ENCODE peak calls at places on chromosomes 4 and X, in eight cellular contexts. Z is kidney, D is HAP-1, O is neuronal stem cell, H is fibroblast of lung, P is lower lobe of right lung, X is lung, C is brain microvascular endothelial cell. J is an unnamed sample. For H3K36me3, the result is how much of the 10 kb centered on the place peaks cover.

GRCh38 chr4:33649015-33649414 is 2595.3 kb downstream of the ARAP2 start:
- DNase-seq in O (no peak), H (peak), X (no peak), Z (no peak), P (no peak), C (no peak), D (peak), J (peak)

GRCh38 chr4:133996431-133997121 is 205.0 kb downstream of the PABPC4L start:
- DNase-seq in D (no peak), O (no peak), Z (no peak), X (no peak), P (no peak), C (peak), H (no peak), J (no peak)

GRCh38 chr4:13963601-13964000 is 336.1 kb upstream of the BOD1L1 start:
- DNase-seq in D (no peak), O (no peak), Z (no peak), C (no peak), P (no peak), H (peak), X (no peak), J (peak)

GRCh38 chrX:53047228-53047627 is 1.4 kb upstream of the GPR173 start:
- DNase-seq in O (no peak), C (no peak), D (no peak), P (no peak), Z (no peak), H (no peak), X (no peak), J (no peak)

GRCh38 chrX:104750146-104750699 is 184.2 kb downstream of the IL1RAPL2 start:
- DNase-seq in Z (no peak), C (no peak), O (no peak), X (no peak), H (peak), P (no peak), D (no peak), J (no peak)

GRCh38 chr4:164952551-164952950 is 24.9 kb downstream of the TRIM61 start:
- DNase-seq in P (no peak), C (no peak), H (no peak), O (no peak), Z (no peak), D (no peak), X (peak), J (no peak)

GRCh38 chrX:39477031-39477430 is 620.7 kb downstream of the BCOR start:
- DNase-seq in C (no peak), P (no peak), X (no peak), Z (no peak), O (no peak), H (no peak), D (no peak), J (no peak)

GRCh38 chr4:167380964-167381363 is 146.7 kb upstream of the SPOCK3 start:
- DNase-seq in H (no peak), D (no peak), C (no peak), Z (no peak), O (no peak), X (no peak), P (no peak), J (no peak)

GRCh38 chr4:94595880-94596483 is 144.2 kb downstream of the PDLIM5 start:
- DNase-seq in C (no peak), P (no peak), O (no peak), Z (no peak), H (peak), X (no peak), D (peak), J (peak)

GRCh38 chrX:136189222-136189621 is 41.9 kb downstream of the FHL1 start:
- DNase-seq in H (peak), O (no peak), D (no peak), Z (no peak), P (no peak), X (no peak), C (no peak), J (peak)

GRCh38 chrX:21394792-21395191 is 20.6 kb downstream of the CNKSR2 start:
- DNase-seq in C (no peak), X (no peak), D (no peak), O (no peak), P (no peak), H (no peak), Z (no peak), J (no peak)

GRCh38 chr4:158884280-158884679 is 115.5 kb downstream of the FNIP2 start:
- DNase-seq in O (no peak), X (no peak), C (no peak), Z (no peak), D (no peak), H (peak), P (no peak), J (no peak)

GRCh38 chr4:153844144-153844543 is 55.3 kb upstream of the SFRP2 start:
- DNase-seq in P (no peak), Z (no peak), X (no peak), C (no peak), O (no peak), D (no peak), H (no peak), J (no peak)

GRCh38 chrX:10239611-10240064 is 82.9 kb downstream of the CLCN4 start:
- DNase-seq in Z (no peak), P (no peak), D (no peak), C (peak), O (no peak), H (peak), X (no peak), J (no peak)

GRCh38 chr4:156711196-156711590 is 260.4 kb downstream of the PDGFC start:
- DNase-seq in H (peak), P (no peak), D (no peak), X (no peak), O (no peak), Z (no peak), C (no peak), J (no peak)

GRCh38 chr4:47686294-47686872 is 151.5 kb downstream of the CORIN start:
- DNase-seq in C (peak), Z (no peak), O (peak), X (peak), P (peak), H (peak), D (peak), J (peak)

GRCh38 chr4:184142121-184143000 is 75.3 kb downstream of the ENPP6 start:
- DNase-seq in P (no peak), H (no peak), O (no peak), X (no peak), D (no peak), Z (no peak), C (no peak), J (no peak)

GRCh38 chr4:7917669-7918068 is 22.0 kb downstream of the AFAP1 start:
- DNase-seq in P (no peak), H (no peak), Z (no peak), O (no peak), D (no peak), C (no peak), X (no peak), J (no peak)

GRCh38 chr4:53586121-53586816 is 5.0 kb downstream of the LNX1 start:
- DNase-seq in D (no peak), H (peak), C (peak), Z (no peak), P (no peak), O (no peak), X (no peak), J (no peak)

GRCh38 chr4:2914220-2915126 is 48.7 kb downstream of the NOP14 start:
- DNase-seq in D (no peak), Z (peak), H (no peak), C (no peak), X (peak), O (no peak), P (no peak), J (no peak)
- H3K36me3 ChIP-seq in D (under half), Z (under half), H (under half), C (half or more), X (under half), O (under half), P (half or more), J (under half)

DNA sequence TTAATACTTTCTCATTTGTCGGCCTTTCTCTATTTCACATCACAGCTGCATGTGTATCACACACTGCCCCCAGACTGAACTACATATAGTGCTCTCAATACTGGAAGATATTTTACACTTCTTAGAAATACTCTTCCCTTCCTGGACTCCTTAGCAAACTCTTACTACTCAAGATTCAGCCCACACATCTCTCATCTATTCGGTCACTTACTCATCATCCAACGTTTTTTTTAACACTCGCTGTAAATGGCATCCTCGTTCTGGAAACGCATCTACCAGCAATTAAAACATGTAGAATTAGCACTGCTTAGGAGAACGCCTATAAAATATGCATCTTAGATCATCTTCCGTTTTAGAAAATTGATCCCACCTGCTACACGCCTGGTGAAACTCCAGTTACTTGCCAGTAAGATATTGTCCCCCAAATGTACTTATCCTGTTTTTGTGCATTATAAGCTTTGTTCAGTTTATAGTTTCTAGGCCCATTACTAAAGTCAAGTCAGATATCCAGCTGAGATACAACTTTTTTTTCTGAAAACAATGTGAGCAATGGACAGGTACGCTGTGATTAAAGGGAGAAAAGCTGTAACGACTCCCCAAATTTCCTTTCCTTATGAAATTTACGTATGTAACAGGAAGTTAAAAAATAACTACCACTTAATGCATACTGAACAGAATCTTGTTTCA is 1.0 kb downstream of the LRP2BP start:
- DNase-seq in D (no peak), C (no peak), X (no peak), P (no peak), H (peak), O (no peak), Z (no peak), J (no peak)
- H3K4me3 ChIP-seq in D (peak), C (peak), X (no peak), P (peak), H (peak), O (peak), Z (peak), J (peak)

GRCh38 chr4:1969928-1970723 is 38.6 kb downstream of the NELFA start:
- DNase-seq in D (no peak), P (peak), O (no peak), Z (no peak), X (no peak), H (no peak), C (no peak), J (no peak)
- H3K36me3 ChIP-seq in D (half or more), P (half or more), O (under half), Z (under half), X (under half), H (under half), C (under half), J (under half)

GRCh38 chr4:113978561-113979156 is 788 bp downstream of the ARSJ start:
- DNase-seq in H (peak), O (no peak), X (no peak), C (no peak), P (no peak), D (no peak), Z (no peak), J (peak)

GRCh38 chr4:113979973-113980615 is 647 bp upstream of the ARSJ start:
- DNase-seq in D (no peak), Z (no peak), C (no peak), O (no peak), H (peak), X (no peak), P (no peak), J (no peak)

GRCh38 chr4:113979157-113979972 is at the start of gene ARSJ:
- DNase-seq in P (peak), O (peak), X (peak), C (peak), Z (peak), H (peak), D (peak), J (peak)

GRCh38 chr4:113976937-113977855 is 2.3 kb downstream of the ARSJ start:
- DNase-seq in D (no peak), P (no peak), O (no peak), C (no peak), Z (no peak), X (no peak), H (peak), J (no peak)

DNA sequence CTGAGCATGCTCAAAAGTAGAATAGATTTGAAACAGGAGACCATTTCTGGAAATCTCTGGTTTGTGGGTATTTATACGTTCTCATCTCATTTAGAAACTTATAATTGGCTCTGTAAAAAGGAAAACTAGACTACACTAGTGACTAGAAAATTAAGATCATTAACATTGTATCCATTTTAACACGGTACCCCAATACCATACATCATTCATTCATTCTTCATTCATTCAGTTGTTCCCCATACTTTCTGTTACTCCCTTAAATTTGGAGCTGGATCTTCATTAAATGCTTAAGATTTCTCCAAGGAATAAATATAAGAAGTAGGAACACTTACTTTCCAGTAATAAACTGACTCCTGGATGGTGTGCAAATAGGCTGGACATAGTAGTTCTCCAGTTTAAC is 1.3 kb downstream of the ARSJ start:
- DNase-seq in O (no peak), D (no peak), X (no peak), Z (no peak), P (no peak), C (no peak), H (no peak), J (no peak)
- H3K4me3 ChIP-seq in O (no peak), D (no peak), X (peak), Z (peak), P (peak), C (peak), H (peak), J (no peak)

GRCh38 chr4:148359769-148360168 is 82.4 kb downstream of the NR3C2 start:
- DNase-seq in Z (no peak), O (no peak), C (no peak), H (no peak), X (no peak), D (no peak), P (no peak), J (no peak)
- H3K36me3 ChIP-seq in Z (under half), O (under half), C (under half), H (under half), X (under half), D (under half), P (under half), J (under half)

GRCh38 chrX:7107968-7108480 is 39.5 kb upstream of the STS start:
- DNase-seq in P (no peak), X (no peak), D (no peak), O (no peak), C (no peak), Z (no peak), H (no peak), J (no peak)
- H3K4me3 ChIP-seq in P (no peak), X (no peak), D (no peak), O (no peak), C (no peak), Z (no peak), H (no peak), J (no peak)